ENCODE peak calls at places on chromosome 5, in six cellular contexts. I, P, W, Z, O and E are unnamed samples.

GRCh38 chr5:155728146-155728856 is 598.7 kb upstream of the SGCD start:
- DNase-seq in W (peak), I (peak), Z (peak), O (peak), P (no peak), E (no peak)

GRCh38 chr5:62650197-62650596 is 71.6 kb downstream of the LRRC70 start:
- DNase-seq in O (no peak), W (no peak), Z (no peak), I (no peak), P (no peak), E (no peak)

GRCh38 chr5:73375949-73376348 is 72.6 kb downstream of the FOXD1 start:
- DNase-seq in W (no peak), P (no peak), Z (no peak), I (no peak), O (no peak), E (no peak)

GRCh38 chr5:134141346-134142050 is 27.0 kb downstream of the TCF7 start:
- DNase-seq in P (no peak), W (peak), I (no peak), Z (no peak), O (no peak), E (no peak)

GRCh38 chr5:150514708-150515211 is 6.8 kb downstream of the NDST1 start:
- DNase-seq in W (peak), I (peak), P (no peak), Z (peak), O (no peak), E (no peak)

GRCh38 chr5:134018154-134018985 is 13.6 kb upstream of the VDAC1 start:
- DNase-seq in I (no peak), P (no peak), W (peak), O (peak), Z (peak), E (no peak)

GRCh38 chr5:73339165-73339564 is 109.4 kb downstream of the FOXD1 start:
- DNase-seq in Z (no peak), O (no peak), W (no peak), I (no peak), P (no peak), E (no peak)

GRCh38 chr5:136080113-136080482 is 51.3 kb downstream of the TGFBI start:
- DNase-seq in I (no peak), W (no peak), Z (no peak), P (no peak), O (peak), E (no peak)

GRCh38 chr5:79990598-79991507 is at the start of gene MTX3:
- DNase-seq in Z (peak), W (peak), O (peak), P (peak), I (peak), E (peak)

GRCh38 chr5:148791334-148791667 is 35.1 kb upstream of the ADRB2 start:
- DNase-seq in W (peak), P (peak), I (peak), O (no peak), Z (no peak), E (peak)

GRCh38 chr5:110321117-110321516 is 405.4 kb downstream of the TMEM232 start:
- DNase-seq in W (peak), I (no peak), Z (no peak), P (no peak), O (no peak), E (no peak)

DNA sequence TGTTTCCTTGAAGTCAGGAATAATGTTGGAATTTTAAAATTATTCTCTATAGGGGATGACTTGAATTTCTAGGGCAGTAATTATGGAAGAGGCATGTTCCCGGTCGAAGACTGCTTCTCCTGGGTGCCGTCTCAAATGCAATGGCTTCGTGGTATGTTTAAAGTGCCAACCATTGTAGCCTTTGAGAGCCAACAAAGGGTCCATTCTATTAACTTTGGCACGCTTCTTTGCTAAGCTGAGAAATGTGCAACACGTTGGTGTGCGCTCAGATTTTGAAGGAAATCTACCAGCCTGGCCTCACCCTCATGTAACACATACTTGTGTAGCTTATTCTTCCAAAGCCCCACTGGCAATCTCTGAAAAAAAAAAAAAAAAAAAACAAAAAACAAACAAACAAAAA is 221.2 kb upstream of the ANKH start:
- DNase-seq in I (no peak), O (no peak), Z (no peak), P (no peak), W (no peak), E (no peak)
- TF ChIP-seq CTCF in I (no peak), O (no peak), Z (no peak), P (no peak), W (no peak), E (no peak)

GRCh38 chr5:24232929-24233328 is 411.8 kb downstream of the CDH10 start:
- DNase-seq in P (no peak), W (no peak), O (no peak), I (no peak), Z (no peak), E (no peak)
- TF ChIP-seq CTCF in P (no peak), W (no peak), O (no peak), I (no peak), Z (peak), E (no peak)

GRCh38 chr5:176408590-176408989 is 7.7 kb downstream of the CLTB start:
- DNase-seq in Z (no peak), W (no peak), I (no peak), P (no peak), O (no peak), E (no peak)

GRCh38 chr5:176409765-176410164 is 6.6 kb downstream of the CLTB start:
- DNase-seq in O (no peak), P (no peak), Z (no peak), I (no peak), W (no peak), E (no peak)

GRCh38 chr5:176413255-176413565 is 3.1 kb downstream of the CLTB start:
- DNase-seq in Z (no peak), I (peak), W (peak), P (no peak), O (no peak), E (no peak)

GRCh38 chr5:176412517-176413254 is 3.7 kb downstream of the CLTB start:
- DNase-seq in I (no peak), O (no peak), P (no peak), W (no peak), Z (no peak), E (no peak)

DNA sequence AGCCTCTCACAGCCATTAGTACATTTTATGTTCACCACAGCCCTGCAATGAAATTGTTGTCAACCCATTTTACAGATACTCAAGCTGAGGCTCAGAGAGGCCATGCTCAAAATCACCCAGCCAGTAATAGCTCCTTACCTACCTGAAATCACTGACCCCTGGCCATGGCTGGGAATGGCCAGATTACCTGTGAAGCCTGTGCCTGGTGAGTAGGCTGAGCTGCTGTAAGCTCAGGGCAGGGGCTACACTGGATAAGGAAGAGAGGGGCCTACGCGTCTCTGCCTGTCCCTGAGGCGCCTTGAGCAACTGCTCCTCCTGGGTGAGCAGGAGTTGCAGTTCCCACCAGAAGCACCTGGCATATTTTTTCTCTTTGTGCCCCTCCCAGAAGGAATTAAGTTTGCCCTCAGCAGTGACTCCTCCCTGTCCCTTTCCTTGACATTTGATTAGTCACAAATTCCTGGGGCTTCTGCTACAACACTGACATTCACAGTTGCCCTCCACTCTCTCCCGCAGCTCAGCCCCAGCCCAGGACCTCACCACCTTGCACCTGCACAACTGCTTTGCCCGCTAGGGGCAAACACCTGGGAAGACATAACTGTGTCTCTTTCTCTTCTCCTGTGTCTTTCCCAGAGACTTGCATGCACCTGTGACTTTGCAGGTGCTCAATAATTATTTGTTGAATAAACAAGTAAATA is 5.7 kb downstream of the CLTB start:
- DNase-seq in O (no peak), Z (no peak), W (no peak), P (no peak), I (no peak), E (no peak)
- TF ChIP-seq CTCF in O (no peak), Z (no peak), W (no peak), P (no peak), I (no peak), E (no peak)

DNA sequence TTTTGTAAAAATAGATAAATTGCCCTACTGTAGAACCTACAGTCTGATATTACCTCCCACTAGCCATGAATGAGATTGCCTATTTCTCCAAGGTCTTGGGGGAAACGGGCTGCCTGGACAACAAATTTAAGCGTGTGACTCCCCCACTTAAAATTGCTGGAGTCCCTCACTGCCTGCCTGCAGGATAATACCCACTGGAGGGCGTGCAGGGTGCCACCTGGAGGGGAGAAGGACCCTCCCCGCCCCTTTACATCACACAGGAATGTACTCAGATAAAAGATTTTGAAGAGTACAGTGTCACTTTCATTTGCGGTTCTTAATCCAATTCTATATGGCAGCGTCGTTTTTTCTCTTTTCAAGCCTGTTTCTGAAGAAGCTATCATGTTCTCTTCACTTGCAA is 6.2 kb upstream of the TRIM7 start:
- DNase-seq in P (no peak), O (no peak), W (no peak), I (no peak), Z (no peak), E (no peak)
- TF ChIP-seq CTCF in P (no peak), O (no peak), W (no peak), I (no peak), Z (no peak), E (no peak)

GRCh38 chr5:31579558-31579957 is 47.5 kb downstream of the C5orf22 start:
- DNase-seq in Z (no peak), O (no peak), W (no peak), I (no peak), P (no peak), E (no peak)

GRCh38 chr5:31587546-31587945 is 51.4 kb upstream of the PDZD2 start:
- DNase-seq in P (no peak), O (no peak), W (no peak), Z (no peak), I (no peak), E (no peak)

GRCh38 chr5:31585519-31586270 is 53.2 kb upstream of the PDZD2 start:
- DNase-seq in Z (no peak), O (no peak), W (no peak), P (no peak), I (no peak), E (no peak)

GRCh38 chr5:31583129-31583528 is 51.0 kb downstream of the C5orf22 start:
- DNase-seq in Z (no peak), I (no peak), P (no peak), W (no peak), O (no peak), E (no peak)

DNA sequence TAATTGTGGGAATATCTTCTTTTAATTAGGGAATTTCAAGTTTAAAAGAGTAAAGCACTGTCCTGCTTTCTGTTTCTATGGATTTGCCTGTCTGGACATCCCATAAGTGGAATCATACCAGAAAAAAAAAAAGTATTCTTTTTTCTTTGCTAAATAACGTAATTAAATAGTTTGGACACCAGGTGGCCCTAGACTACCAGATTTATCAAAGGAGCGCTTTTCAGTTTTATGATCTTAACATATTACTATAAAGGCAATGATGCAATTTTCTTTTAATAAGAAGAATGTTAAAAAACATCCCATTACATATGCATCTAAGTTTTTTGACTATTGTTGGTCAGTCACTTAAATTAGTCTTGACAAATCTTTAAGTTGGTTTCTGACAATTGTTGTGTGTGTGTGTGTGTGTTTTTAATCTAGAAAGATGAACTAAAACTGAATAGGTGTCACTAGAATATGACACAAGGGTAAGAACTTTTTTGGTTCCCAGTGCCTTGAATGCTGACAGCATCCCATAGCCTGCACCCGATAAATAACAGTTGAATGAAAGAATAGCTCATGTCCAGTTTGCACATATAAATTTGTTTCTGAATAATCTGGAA is 49.5 kb downstream of the C5orf22 start:
- DNase-seq in I (peak), W (peak), O (peak), Z (no peak), P (peak), E (no peak)
- TF ChIP-seq CTCF in I (peak), W (peak), O (peak), Z (peak), P (no peak), E (peak)

DNA sequence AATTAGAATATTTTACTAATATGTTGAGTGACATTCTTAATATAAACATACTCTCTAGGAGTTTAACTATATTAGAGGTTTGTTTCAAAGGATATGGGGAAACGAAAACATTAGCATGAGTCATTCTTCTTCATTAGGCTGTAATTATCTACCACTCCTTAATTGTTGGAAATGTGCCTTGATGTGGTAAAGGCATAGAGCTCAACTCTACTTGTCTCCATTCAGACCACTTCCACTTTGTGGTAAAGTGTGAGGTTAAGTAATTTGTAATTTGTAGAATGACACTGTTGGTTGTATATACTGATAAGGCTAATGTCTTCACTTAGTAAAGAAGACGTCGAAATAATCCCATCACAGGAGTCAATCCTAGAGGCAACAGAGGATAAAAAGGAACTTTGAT is 58.1 kb downstream of the HAPLN1 start:
- DNase-seq in W (no peak), O (no peak), I (no peak), P (no peak), Z (no peak), E (no peak)
- TF ChIP-seq CTCF in W (no peak), O (no peak), I (no peak), P (no peak), Z (no peak), E (no peak)

GRCh38 chr5:42496397-42497156 is 73.3 kb downstream of the GHR start:
- DNase-seq in P (no peak), O (no peak), I (no peak), W (no peak), Z (no peak), E (no peak)
- TF ChIP-seq CTCF in P (no peak), O (no peak), I (no peak), W (no peak), Z (no peak), E (no peak)